ENCODE peak calls at places on chromosomes 13 and 19, in seven cellular contexts. J is OCI-LY7; D is effector memory CD4-positive, alpha-beta T cell; H is CD4-positive, alpha-beta memory T cell; F is heart right ventricle; B is psoas muscle; R is spleen. S is an unnamed sample. For H3K4me1, the result is how much of the 10 kb centered on the place peaks cover.

GRCh38 chr19:58268344-58268743 is 10.4 kb upstream of the ZNF8 start:
- DNase-seq in J (no peak), D (no peak), H (no peak), F (no peak), B (no peak), R (no peak), S (no peak)

GRCh38 chr19:8209111-8209964 is at the start of gene CERS4:
- DNase-seq in J (peak), D (peak), H (peak), F (no peak), B (peak), R (peak), S (no peak)

GRCh38 chr13:20873348-20873747 is 29.2 kb downstream of the XPO4 start:
- DNase-seq in J (no peak), D (no peak), H (no peak), F (no peak), B (no peak), R (no peak), S (no peak)

GRCh38 chr19:42076375-42076944 is 494 bp downstream of the ZNF574 start:
- DNase-seq in J (peak), D (no peak), H (no peak), F (peak), B (peak), R (no peak), S (peak)

GRCh38 chr13:101267656-101268055 is 148.7 kb downstream of the NALCN start:
- DNase-seq in J (no peak), D (no peak), H (no peak), F (no peak), B (no peak), R (no peak), S (no peak)

GRCh38 chr19:38729653-38730469 is 14.4 kb downstream of the CAPN12 start:
- DNase-seq in J (peak), D (peak), H (peak), F (peak), B (peak), R (peak), S (peak)

GRCh38 chr13:41660426-41660825 is 203.1 kb downstream of the RGCC start:
- DNase-seq in J (no peak), D (no peak), H (no peak), F (no peak), B (no peak), R (no peak), S (no peak)

GRCh38 chr19:1807695-1808394 is 4.2 kb downstream of the ATP8B3 start:
- DNase-seq in J (no peak), D (no peak), H (no peak), F (no peak), B (peak), R (no peak), S (no peak)

GRCh38 chr19:27529158-27529557 is 1683.8 kb downstream of the UQCRFS1 start:
- DNase-seq in J (no peak), D (no peak), H (no peak), F (no peak), B (no peak), R (no peak), S (no peak)

GRCh38 chr13:72737033-72737432 is 9.3 kb downstream of the BORA start:
- DNase-seq in J (no peak), D (no peak), H (no peak), F (no peak), B (no peak), R (no peak), S (no peak)

GRCh38 chr13:73245271-73245670 is 186.5 kb downstream of the KLF5 start:
- DNase-seq in J (no peak), D (no peak), H (no peak), F (no peak), B (no peak), R (no peak), S (no peak)

GRCh38 chr13:86757236-86757978 is 913.8 kb upstream of the SLITRK5 start:
- DNase-seq in J (no peak), D (peak), H (peak), F (no peak), B (no peak), R (no peak), S (peak)

GRCh38 chr19:38532939-38533338 is 84.8 kb downstream of the MAP4K1 start:
- DNase-seq in J (no peak), D (no peak), H (no peak), F (no peak), B (no peak), R (no peak), S (no peak)

GRCh38 chr19:6481541-6482342 is at the start of gene DENND1C:
- DNase-seq in J (peak), D (peak), H (peak), F (peak), B (no peak), R (peak), S (peak)

GRCh38 chr13:33611016-33611805 is 206.7 kb upstream of the RFC3 start:
- DNase-seq in J (no peak), D (no peak), H (no peak), F (peak), B (peak), R (no peak), S (no peak)

GRCh38 chr13:31201341-31202024 is 1.7 kb downstream of the B3GLCT start:
- DNase-seq in J (no peak), D (no peak), H (no peak), F (no peak), B (no peak), R (no peak), S (no peak)

GRCh38 chr13:113064534-113065405 is 40.8 kb upstream of the F7 start:
- DNase-seq in J (no peak), D (no peak), H (no peak), F (peak), B (peak), R (peak), S (no peak)

GRCh38 chr13:82674546-82674945 is 1207.7 kb downstream of the SLITRK1 start:
- DNase-seq in J (no peak), D (no peak), H (no peak), F (no peak), B (no peak), R (no peak), S (no peak)

GRCh38 chr13:101640797-101641400 is 188.4 kb downstream of the ITGBL1 start:
- DNase-seq in J (no peak), D (no peak), H (no peak), F (no peak), B (no peak), R (no peak), S (no peak)

GRCh38 chr13:76853481-76853880 is 32.7 kb downstream of the KCTD12 start:
- DNase-seq in J (no peak), D (no peak), H (no peak), F (no peak), B (no peak), R (no peak), S (no peak)

GRCh38 chr19:10262771-10263170 is 8.1 kb upstream of the ICAM1 start:
- DNase-seq in J (no peak), D (no peak), H (no peak), F (no peak), B (no peak), R (no peak), S (no peak)

GRCh38 chr19:44447864-44448674 is at the start of gene ZNF229:
- DNase-seq in J (no peak), D (peak), H (peak), F (peak), B (peak), R (peak), S (no peak)

GRCh38 chr19:16380314-16380695 is 55.7 kb downstream of the KLF2 start:
- DNase-seq in J (no peak), D (no peak), H (no peak), F (no peak), B (peak), R (peak), S (no peak)

GRCh38 chr19:46728693-46729339 is 11.9 kb upstream of the PRKD2 start:
- DNase-seq in J (peak), D (peak), H (peak), F (peak), B (peak), R (peak), S (peak)

GRCh38 chr19:48397636-48398328 is 4.3 kb downstream of the GRIN2D start:
- DNase-seq in J (no peak), D (no peak), H (no peak), F (no peak), B (no peak), R (no peak), S (no peak)

GRCh38 chr13:80979035-80979641 is 638.2 kb upstream of the SPRY2 start:
- DNase-seq in J (peak), D (no peak), H (no peak), F (no peak), B (no peak), R (no peak), S (peak)

GRCh38 chr19:52786078-52786463 is 520 bp downstream of the ZNF600 start:
- DNase-seq in J (no peak), D (no peak), H (no peak), F (peak), B (no peak), R (peak), S (no peak)

GRCh38 chr19:53991224-53992113 is at the start of gene CACNG6:
- DNase-seq in J (peak), D (no peak), H (no peak), F (no peak), B (peak), R (no peak), S (no peak)

GRCh38 chr19:4375164-4375619 is 25.2 kb downstream of the SH3GL1 start:
- DNase-seq in J (no peak), D (no peak), H (no peak), F (no peak), B (peak), R (no peak), S (no peak)

GRCh38 chr19:44955500-44956439 is 590 bp downstream of the CLPTM1 start:
- DNase-seq in J (no peak), D (no peak), H (no peak), F (no peak), B (no peak), R (no peak), S (no peak)

GRCh38 chr19:5166262-5166661 is 174.3 kb downstream of the PTPRS start:
- DNase-seq in J (no peak), D (no peak), H (no peak), F (no peak), B (no peak), R (no peak), S (no peak)

GRCh38 chr13:25192936-25193335 is 20.8 kb upstream of the AMER2 start:
- DNase-seq in J (no peak), D (no peak), H (no peak), F (no peak), B (no peak), R (no peak), S (no peak)

GRCh38 chr13:97018029-97018819 is 23.9 kb upstream of the OXGR1 start:
- DNase-seq in J (peak), D (peak), H (peak), F (no peak), B (no peak), R (no peak), S (peak)

GRCh38 chr19:11685676-11686650 is 52.8 kb downstream of the ZNF823 start:
- DNase-seq in J (no peak), D (no peak), H (no peak), F (no peak), B (no peak), R (no peak), S (no peak)

GRCh38 chr13:35764359-35765015 is 288.0 kb upstream of the MAB21L1 start:
- DNase-seq in J (no peak), D (no peak), H (no peak), F (no peak), B (no peak), R (no peak), S (no peak)

GRCh38 chr19:5396963-5397362 is 56.4 kb upstream of the PTPRS start:
- DNase-seq in J (no peak), D (no peak), H (no peak), F (no peak), B (no peak), R (no peak), S (no peak)

GRCh38 chr13:45847554-45848224 is 3.9 kb downstream of the SIAH3 start:
- DNase-seq in J (no peak), D (peak), H (peak), F (peak), B (no peak), R (no peak), S (peak)

GRCh38 chr19:4456843-4457653 is 546 bp downstream of the UBXN6 start:
- DNase-seq in J (peak), D (no peak), H (no peak), F (peak), B (peak), R (peak), S (peak)

GRCh38 chr13:84845875-84846619 is 953.2 kb downstream of the SLITRK6 start:
- DNase-seq in J (no peak), D (no peak), H (no peak), F (no peak), B (no peak), R (no peak), S (no peak)

GRCh38 chr13:95267662-95268369 is 33.4 kb downstream of the ABCC4 start:
- DNase-seq in J (no peak), D (no peak), H (no peak), F (no peak), B (no peak), R (no peak), S (no peak)
- H3K4me1 ChIP-seq in J (under half), D (under half), H (under half), F (under half), B (under half), R (under half), S (under half)

GRCh38 chr19:13033244-13033643 is 38.0 kb downstream of the NFIX start:
- DNase-seq in J (peak), D (no peak), H (no peak), F (no peak), B (no peak), R (no peak), S (no peak)
- H3K4me1 ChIP-seq in J (under half), D (under half), H (under half), F (half or more), B (half or more), R (under half), S (under half)

GRCh38 chr13:110282316-110282841 is 24.6 kb downstream of the COL4A1 start:
- DNase-seq in J (no peak), D (no peak), H (no peak), F (no peak), B (no peak), R (no peak), S (no peak)
- H3K4me1 ChIP-seq in J (under half), D (under half), H (under half), F (half or more), B (under half), R (under half), S (under half)

DNA sequence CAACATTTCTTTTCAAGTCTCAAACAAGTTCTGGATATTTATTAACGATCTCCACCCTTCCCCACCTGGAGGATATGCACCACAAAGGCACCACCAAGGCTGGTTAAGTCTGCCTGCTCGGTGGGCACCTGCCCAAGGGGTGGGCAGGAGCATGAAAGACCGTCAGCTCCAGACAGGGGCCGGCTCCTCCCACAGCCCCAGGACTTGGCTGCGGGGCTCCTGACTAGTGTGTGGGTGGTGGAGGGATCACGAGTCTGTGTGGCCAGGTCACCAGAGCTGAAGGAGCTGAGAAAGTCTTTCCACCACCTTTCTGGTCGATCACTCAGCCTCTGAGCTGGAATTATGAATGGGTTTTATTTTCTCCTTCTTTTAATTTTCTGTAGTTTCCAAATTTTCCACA is 7.8 kb downstream of the SLC7A1 start:
- DNase-seq in J (no peak), D (no peak), H (no peak), F (no peak), B (no peak), R (no peak), S (no peak)
- H3K4me1 ChIP-seq in J (under half), D (under half), H (under half), F (under half), B (under half), R (under half), S (under half)

GRCh38 chr19:40719414-40719894 is 2.5 kb downstream of the ITPKC start:
- DNase-seq in J (peak), D (no peak), H (no peak), F (no peak), B (no peak), R (no peak), S (no peak)
- H3K4me1 ChIP-seq in J (under half), D (under half), H (half or more), F (half or more), B (under half), R (under half), S (half or more)